ENCODE peak calls at places on chromosomes 7 and 10, in seven cellular contexts. U, Z, K, O, I, L and P are unnamed samples.
A peak's percentile ranks its signal among the peaks of the same experiment; 100 is the strongest.

GRCh38 chr7:158267737-158268435 is 319.7 kb downstream of the PTPRN2 start:
- DNase-seq in K (no peak), I (no peak), O (no peak), L (no peak), Z (no peak), U (no peak), P (no peak)

GRCh38 chr7:117715784-117716445 is 157.3 kb downstream of the CTTNBP2 start:
- DNase-seq in K (peak; percentile 86), O (no peak), U (no peak), Z (no peak), I (no peak), L (peak; percentile 78), P (no peak)

GRCh38 chr10:61140765-61141392 is 196.9 kb upstream of the RHOBTB1 start:
- DNase-seq in U (no peak), I (no peak), Z (no peak), L (peak; percentile 62), O (no peak), K (peak; percentile 89), P (no peak)

GRCh38 chr10:74011762-74012161 is 13.8 kb downstream of the VCL start:
- DNase-seq in K (peak; percentile 95), Z (no peak), I (no peak), O (no peak), U (no peak), L (peak; percentile 59), P (peak; percentile 71)

GRCh38 chr7:84073476-84073875 is 121.1 kb downstream of the SEMA3A start:
- DNase-seq in U (no peak), Z (no peak), I (no peak), K (peak; percentile 78), O (no peak), L (no peak), P (no peak)

GRCh38 chr7:151423936-151424335 is 14.1 kb upstream of the WDR86 start:
- DNase-seq in K (no peak), L (no peak), I (no peak), U (no peak), Z (no peak), O (no peak), P (no peak)

GRCh38 chr7:117731455-117731854 is 141.8 kb downstream of the CTTNBP2 start:
- DNase-seq in K (no peak), L (no peak), U (no peak), O (peak; percentile 66), Z (no peak), I (no peak), P (no peak)

GRCh38 chr10:57849726-57850357 is 417.9 kb downstream of the IPMK start:
- DNase-seq in U (no peak), L (peak; percentile 15), K (peak; percentile 56), Z (no peak), I (no peak), O (no peak), P (no peak)

GRCh38 chr7:121752706-121753105 is 120.3 kb upstream of the PTPRZ1 start:
- DNase-seq in I (no peak), Z (no peak), L (peak; percentile 10), U (no peak), O (no peak), K (peak; percentile 36), P (no peak)

GRCh38 chr7:1692500-1693418 is 22.7 kb downstream of the ELFN1 start:
- DNase-seq in O (no peak), U (no peak), L (no peak), I (no peak), Z (peak; percentile 31), K (no peak), P (peak; percentile 40)

GRCh38 chr10:53315709-53316108 is 543.1 kb upstream of the MBL2 start:
- DNase-seq in O (no peak), L (no peak), I (no peak), K (peak; percentile 17), Z (no peak), U (no peak), P (no peak)

GRCh38 chr7:27953361-27953760 is 213.4 kb downstream of the TAX1BP1 start:
- DNase-seq in O (no peak), Z (no peak), L (no peak), I (no peak), U (no peak), K (no peak), P (no peak)

GRCh38 chr10:132253092-132253687 is 54.6 kb downstream of the STK32C start:
- DNase-seq in O (no peak), I (no peak), L (no peak), Z (no peak), U (no peak), K (no peak), P (no peak)

GRCh38 chr7:116218747-116219146 is 8.4 kb downstream of the TES start:
- DNase-seq in K (no peak), I (no peak), L (no peak), Z (no peak), O (no peak), U (no peak), P (no peak)
- H3K4me1 ChIP-seq in K (peaks cover 25% of the 10 kb centered on the region), I (peaks cover 95% of the 10 kb centered on the region), L (peaks cover 16% of the 10 kb centered on the region), Z (peaks cover 41% of the 10 kb centered on the region), O (peaks cover 25% of the 10 kb centered on the region), U (peaks cover 5% of the 10 kb centered on the region), P (peaks cover 11% of the 10 kb centered on the region)

GRCh38 chr7:100166966-100167911 is 1.2 kb downstream of the GAL3ST4 start:
- DNase-seq in Z (no peak), K (no peak), U (no peak), I (no peak), O (no peak), L (no peak), P (no peak)
- H3K4me1 ChIP-seq in Z (peaks cover 35% of the 10 kb centered on the region), K (peaks cover 9% of the 10 kb centered on the region), U (peaks cover 27% of the 10 kb centered on the region), I (peaks cover 79% of the 10 kb centered on the region), O (peaks cover 49% of the 10 kb centered on the region), L (peaks cover 20% of the 10 kb centered on the region), P (peaks cover 10% of the 10 kb centered on the region)

GRCh38 chr7:80918406-80918805 is 445 bp downstream of the SEMA3C start:
- DNase-seq in U (no peak), L (peak; percentile 33), Z (no peak), O (no peak), I (no peak), K (peak; percentile 63), P (no peak)

GRCh38 chr7:80922254-80923049 is 3.6 kb upstream of the SEMA3C start:
- DNase-seq in I (no peak), K (no peak), Z (no peak), U (no peak), O (no peak), L (peak; percentile 29), P (no peak)

GRCh38 chr7:80916770-80917681 is 1.8 kb downstream of the SEMA3C start:
- DNase-seq in L (peak; percentile 28), Z (no peak), K (peak; percentile 61), O (no peak), I (no peak), U (no peak), P (no peak)

GRCh38 chr7:80921130-80921529 is 2.3 kb upstream of the SEMA3C start:
- DNase-seq in L (no peak), U (no peak), K (no peak), O (no peak), I (no peak), Z (no peak), P (no peak)

GRCh38 chr7:80918909-80919721 is at the start of gene SEMA3C:
- DNase-seq in K (peak; percentile 98), L (peak; percentile 96), Z (peak; percentile 94), U (peak; percentile 11), I (no peak), O (no peak), P (peak; percentile 94)
- H3K4me1 ChIP-seq in K (peaks cover 22% of the 10 kb centered on the region), L (peaks cover 29% of the 10 kb centered on the region), Z (peaks cover 25% of the 10 kb centered on the region), U (peaks cover 8% of the 10 kb centered on the region), I (no peaks in the 10 kb centered on the region), O (no peaks in the 10 kb centered on the region), P (no peaks in the 10 kb centered on the region)

DNA sequence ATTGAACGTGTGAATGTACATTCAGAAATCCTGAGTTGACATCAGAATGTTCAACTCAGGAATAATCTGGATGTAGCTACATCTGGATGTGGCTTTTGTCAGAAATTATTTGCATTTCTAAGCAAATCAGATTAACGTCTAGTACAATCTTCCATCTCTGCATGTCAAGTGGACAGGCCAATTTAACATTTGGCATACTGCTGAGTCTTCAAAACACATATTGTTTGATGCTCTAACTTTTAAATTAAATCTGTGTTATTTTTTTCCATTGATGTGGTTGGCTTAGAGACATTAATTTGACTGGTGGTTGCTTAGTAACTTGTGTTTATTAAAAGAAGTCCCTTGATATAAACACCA is 3.4 kb downstream of the STAMBPL1 start:
- DNase-seq in O (no peak), L (no peak), U (no peak), Z (no peak), K (peak; percentile 13), I (no peak), P (no peak)
- H3K4me1 ChIP-seq in O (peaks cover 30% of the 10 kb centered on the region), L (peaks cover 6% of the 10 kb centered on the region), U (peaks cover 9% of the 10 kb centered on the region), Z (peaks cover 39% of the 10 kb centered on the region), K (peaks cover 31% of the 10 kb centered on the region), I (peaks cover 73% of the 10 kb centered on the region), P (no peaks in the 10 kb centered on the region)

DNA sequence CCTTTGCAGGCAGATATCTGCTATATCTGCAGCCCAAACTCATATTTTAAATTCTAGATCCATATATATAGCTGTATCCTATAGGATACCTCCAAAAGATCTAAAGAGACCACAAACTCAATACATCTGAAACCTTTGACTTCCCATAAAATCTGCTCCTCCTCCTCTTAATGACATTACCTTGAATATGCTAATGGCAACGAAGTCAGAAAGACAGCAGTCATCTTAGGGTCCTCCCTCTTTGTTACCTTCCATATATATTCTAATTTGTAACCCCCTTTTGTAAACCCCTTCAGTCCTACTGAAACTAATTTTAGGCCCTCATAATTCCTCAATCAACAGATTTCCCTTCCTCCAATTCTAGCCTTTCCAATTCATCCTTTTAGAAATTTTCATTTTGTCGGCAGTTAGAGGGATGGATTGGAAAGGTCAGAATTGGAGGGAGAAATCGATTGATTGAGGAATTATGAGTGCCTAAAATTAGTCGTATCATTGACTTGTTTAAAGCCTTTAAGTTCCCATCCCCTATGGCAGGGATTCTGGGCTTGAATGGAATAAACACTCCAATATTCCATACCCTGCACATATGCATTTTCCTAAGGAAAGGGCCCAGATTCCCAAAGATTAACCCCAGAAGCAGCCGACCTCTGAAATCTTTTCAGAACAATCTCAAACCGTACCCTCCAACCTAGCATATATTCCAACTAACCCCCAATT is 2.4 kb downstream of the SYPL1 start:
- DNase-seq in I (no peak), K (no peak), U (no peak), Z (no peak), L (no peak), O (no peak), P (no peak)
- H3K4me1 ChIP-seq in I (peaks cover 50% of the 10 kb centered on the region), K (peaks cover 38% of the 10 kb centered on the region), U (peaks cover 18% of the 10 kb centered on the region), Z (peaks cover 39% of the 10 kb centered on the region), L (peaks cover 25% of the 10 kb centered on the region), O (peaks cover 17% of the 10 kb centered on the region), P (peaks cover 3% of the 10 kb centered on the region)

GRCh38 chr7:73699370-73700069 is 16.1 kb downstream of the BUD23 start:
- DNase-seq in K (no peak), U (no peak), I (no peak), O (no peak), L (peak; percentile 62), Z (no peak), P (no peak)

GRCh38 chr7:73701357-73701995 is 18.0 kb downstream of the STX1A start:
- DNase-seq in U (no peak), Z (no peak), I (no peak), O (no peak), L (peak; percentile 73), K (peak; percentile 53), P (no peak)

GRCh38 chr7:73698410-73698809 is 15.0 kb downstream of the BUD23 start:
- DNase-seq in O (no peak), Z (no peak), U (no peak), K (no peak), I (no peak), L (no peak), P (no peak)

GRCh38 chr7:73700581-73701134 is 17.3 kb downstream of the BUD23 start:
- DNase-seq in K (no peak), L (no peak), U (no peak), Z (no peak), O (no peak), I (no peak), P (no peak)

GRCh38 chr7:73700070-73700423 is 16.6 kb downstream of the BUD23 start:
- DNase-seq in Z (no peak), K (no peak), I (no peak), U (no peak), L (peak; percentile 8), O (no peak), P (no peak)
- H3K4me1 ChIP-seq in Z (peaks cover 10% of the 10 kb centered on the region), K (peaks cover 2% of the 10 kb centered on the region), I (no peaks in the 10 kb centered on the region), U (peaks cover 12% of the 10 kb centered on the region), L (peaks cover 8% of the 10 kb centered on the region), O (no peaks in the 10 kb centered on the region), P (peaks cover under 1% of the 10 kb centered on the region)